ENCODE peak calls at places on chromosomes 5 and 9, in eight cellular contexts. J is upper lobe of right lung, Z is brain microvascular endothelial cell, T is esophagus squamous epithelium, H is GM12878, P is left ventricle myocardium inferior, F is Caco-2, V is fibroblast of lung. M is an unnamed sample.

GRCh38 chr9:97441729-97442128 is 29.8 kb downstream of the TDRD7 start:
- DNase-seq in V (peak; percentile 9), F (no peak), Z (no peak), T (no peak), H (no peak), P (no peak), J (no peak), M (no peak)

GRCh38 chr5:16547200-16547842 is 69.5 kb downstream of the RETREG1 start:
- DNase-seq in T (no peak), P (no peak), H (no peak), V (peak; percentile 39), J (no peak), Z (peak; percentile 22), F (no peak), M (no peak)

GRCh38 chr9:131382850-131383729 is 10.8 kb upstream of the PRRC2B start:
- DNase-seq in V (peak; percentile 89), J (no peak), H (no peak), P (peak; percentile 46), F (peak; percentile 57), T (no peak), Z (peak; percentile 58), M (no peak)

GRCh38 chr5:96734871-96735325 is 72.7 kb downstream of the CAST start:
- DNase-seq in P (no peak), T (no peak), H (no peak), V (peak; percentile 78), F (no peak), J (no peak), Z (peak; percentile 30), M (no peak)

GRCh38 chr9:18566125-18566524 is 92.2 kb downstream of the ADAMTSL1 start:
- DNase-seq in H (no peak), P (no peak), T (no peak), F (no peak), J (no peak), Z (peak; percentile 60), V (peak; percentile 93), M (no peak)

GRCh38 chr5:61467766-61468482 is 135.9 kb downstream of the ZSWIM6 start:
- DNase-seq in F (no peak), V (peak; percentile 90), Z (peak; percentile 59), J (no peak), H (no peak), T (no peak), P (no peak), M (no peak)

GRCh38 chr9:69755205-69755604 is 4.6 kb downstream of the PTAR1 start:
- DNase-seq in P (no peak), J (no peak), F (no peak), Z (no peak), V (no peak), H (no peak), T (no peak), M (no peak)

GRCh38 chr9:123863164-123863855 is 66.6 kb downstream of the DENND1A start:
- DNase-seq in V (no peak), T (no peak), F (no peak), H (no peak), Z (no peak), J (no peak), P (no peak), M (no peak)

GRCh38 chr9:126057461-126057860 is 269.2 kb upstream of the MVB12B start:
- DNase-seq in V (no peak), H (no peak), F (no peak), P (no peak), Z (no peak), T (no peak), J (peak; percentile 25), M (no peak)

GRCh38 chr9:78238061-78239038 is 2.5 kb downstream of the CEP78 start:
- DNase-seq in J (no peak), Z (no peak), V (no peak), P (no peak), H (no peak), T (no peak), F (no peak), M (no peak)

GRCh38 chr5:73938938-73939320 is 312.9 kb downstream of the ARHGEF28 start:
- DNase-seq in Z (peak; percentile 32), P (no peak), H (no peak), V (no peak), F (no peak), T (no peak), J (no peak), M (no peak)

GRCh38 chr5:136133416-136134383 is 1.1 kb downstream of the SMAD5 start:
- DNase-seq in Z (peak; percentile 57), F (peak; percentile 59), V (peak; percentile 69), J (no peak), H (no peak), T (no peak), P (peak; percentile 37), M (no peak)

GRCh38 chr9:89256225-89256624 is 54.8 kb upstream of the CKS2 start:
- DNase-seq in P (no peak), J (no peak), F (no peak), Z (no peak), V (no peak), T (no peak), H (no peak), M (no peak)

GRCh38 chr5:132754947-132755346 is 7.7 kb downstream of the CCNI2 start:
- DNase-seq in P (no peak), H (no peak), F (peak; percentile 58), Z (peak; percentile 28), T (no peak), J (no peak), V (no peak), M (no peak)

GRCh38 chr5:58009754-58010153 is 450.1 kb downstream of the PLK2 start:
- DNase-seq in T (no peak), J (no peak), F (no peak), Z (no peak), H (no peak), P (no peak), V (no peak), M (no peak)

GRCh38 chr5:1500411-1501091 is 23.2 kb downstream of the LPCAT1 start:
- DNase-seq in P (peak; percentile 81), Z (no peak), T (no peak), F (no peak), H (no peak), V (peak; percentile 30), J (peak; percentile 84), M (no peak)
- H3K36me3 ChIP-seq in P (peaks cover 3% of the 10 kb centered on the region), Z (peaks cover 10% of the 10 kb centered on the region), T (peaks cover 5% of the 10 kb centered on the region), F (no peaks in the 10 kb centered on the region), H (peaks cover 6% of the 10 kb centered on the region), V (peaks cover 13% of the 10 kb centered on the region), J (peaks cover 30% of the 10 kb centered on the region), M (no peaks in the 10 kb centered on the region)

DNA sequence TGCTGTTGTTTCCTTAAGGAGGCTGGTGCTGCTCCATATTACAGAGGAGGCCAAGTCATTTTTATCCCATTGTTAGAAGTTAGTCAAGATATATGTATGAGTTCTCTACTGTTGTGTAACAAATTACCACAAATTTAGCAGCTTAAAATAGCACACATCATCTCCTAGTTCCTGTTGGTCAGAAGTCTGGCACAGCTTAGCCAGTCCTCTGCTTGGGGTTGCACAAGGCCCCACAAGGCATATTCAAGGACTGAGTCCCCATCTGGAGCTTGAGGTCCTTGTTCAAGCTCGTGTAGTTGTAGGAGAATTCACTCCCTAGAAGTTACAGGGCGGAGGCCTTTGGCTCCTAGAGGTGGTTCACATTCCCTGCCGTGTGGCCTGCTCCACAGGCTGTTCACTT is 14.7 kb downstream of the MTAP start:
- DNase-seq in V (peak; percentile 78), Z (peak; percentile 35), H (no peak), T (no peak), F (no peak), J (no peak), P (no peak), M (no peak)
- H3K36me3 ChIP-seq in V (peaks cover 9% of the 10 kb centered on the region), Z (peaks cover 47% of the 10 kb centered on the region), H (peaks cover 18% of the 10 kb centered on the region), T (peaks cover 64% of the 10 kb centered on the region), F (no peaks in the 10 kb centered on the region), J (peaks cover 49% of the 10 kb centered on the region), P (peaks cover 50% of the 10 kb centered on the region), M (peaks cover 22% of the 10 kb centered on the region)

DNA sequence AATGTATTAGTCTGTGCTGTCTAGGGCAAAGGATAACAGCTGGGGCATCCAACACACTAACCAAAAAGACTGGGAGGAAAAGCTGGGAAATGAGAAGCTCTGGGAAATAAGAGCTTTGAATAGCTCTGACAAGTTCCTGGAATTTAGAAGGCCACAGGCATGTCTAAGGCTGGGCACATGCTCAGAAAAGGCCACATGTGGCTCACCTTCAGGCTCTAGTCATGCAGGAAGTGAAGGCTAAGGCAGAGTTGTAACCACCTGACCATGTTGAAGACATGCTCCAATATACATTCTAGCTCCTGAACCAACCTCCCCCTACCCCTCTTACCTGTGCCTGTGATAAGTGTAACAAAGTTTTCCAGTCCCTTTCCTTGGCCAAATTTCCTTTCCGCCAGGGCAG is 31.7 kb downstream of the CLTA start:
- DNase-seq in H (no peak), Z (no peak), T (no peak), J (no peak), F (no peak), V (peak; percentile 46), P (no peak), M (no peak)
- H3K36me3 ChIP-seq in H (peaks cover 40% of the 10 kb centered on the region), Z (peaks cover 73% of the 10 kb centered on the region), T (peaks cover 100% of the 10 kb centered on the region), J (peaks cover 92% of the 10 kb centered on the region), F (no peaks in the 10 kb centered on the region), V (peaks cover 23% of the 10 kb centered on the region), P (peaks cover 96% of the 10 kb centered on the region), M (peaks cover 62% of the 10 kb centered on the region)

GRCh38 chr9:36358486-36358885 is 41.6 kb downstream of the RNF38 start:
- DNase-seq in T (no peak), P (no peak), H (no peak), V (no peak), Z (no peak), J (no peak), F (no peak), M (no peak)

GRCh38 chr9:36363448-36363847 is 36.6 kb downstream of the RNF38 start:
- DNase-seq in T (no peak), F (no peak), J (no peak), Z (no peak), V (no peak), P (no peak), H (no peak), M (no peak)

DNA sequence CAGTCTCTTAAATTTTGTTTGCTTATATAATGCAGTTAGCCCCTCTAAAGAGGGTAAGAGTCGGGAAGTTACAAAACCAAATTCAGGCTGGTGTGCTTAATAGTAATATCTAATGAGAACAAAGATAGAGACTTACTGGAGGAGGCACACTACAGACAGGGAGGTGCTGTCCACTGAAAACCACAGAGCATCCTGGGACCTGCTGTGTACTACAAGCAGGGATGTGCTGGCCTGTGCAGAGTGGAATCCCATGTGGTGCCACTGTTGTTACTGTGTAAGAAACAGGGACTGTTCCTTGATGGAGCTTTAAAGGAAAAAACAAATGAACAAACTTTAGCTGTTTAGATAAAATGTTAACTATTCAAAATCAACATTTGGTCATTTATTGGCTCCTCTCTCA is 42.4 kb downstream of the RNF38 start:
- DNase-seq in H (no peak), J (no peak), V (no peak), F (no peak), P (no peak), Z (no peak), T (no peak), M (no peak)
- H3K36me3 ChIP-seq in H (peaks cover 20% of the 10 kb centered on the region), J (peaks cover 50% of the 10 kb centered on the region), V (peaks cover 2% of the 10 kb centered on the region), F (no peaks in the 10 kb centered on the region), P (peaks cover 15% of the 10 kb centered on the region), Z (peaks cover 17% of the 10 kb centered on the region), T (peaks cover 99% of the 10 kb centered on the region), M (peaks cover 22% of the 10 kb centered on the region)

M was measured in kidney.